ENCODE peak calls at places on chromosome X, in seven cellular contexts. One of them, this sample, is unnamed.

GRCh38 chrX:15242899-15243555 is 26.9 kb downstream of the ASB9 start:
- DNase-seq in BJ: no peak
- DNase-seq in PC-9: peak
- DNase-seq in aorta: no peak
- DNase-seq in cardiac fibroblast: peak
- DNase-seq in epithelial cell of esophagus: peak
- DNase-seq in LNCaP clone FGC: peak
- DNase-seq in this sample: no peak

GRCh38 chrX:106952988-106953387 is 32.8 kb downstream of the CLDN2 start:
- DNase-seq in aorta: no peak
- DNase-seq in LNCaP clone FGC: no peak
- DNase-seq in PC-9: no peak
- DNase-seq in epithelial cell of esophagus: peak
- DNase-seq in cardiac fibroblast: peak
- DNase-seq in BJ: no peak
- DNase-seq in this sample: no peak

GRCh38 chrX:56928546-56928945 is 66.8 kb downstream of the SPIN3 start:
- DNase-seq in cardiac fibroblast: no peak
- DNase-seq in aorta: no peak
- DNase-seq in BJ: no peak
- DNase-seq in LNCaP clone FGC: no peak
- DNase-seq in epithelial cell of esophagus: no peak
- DNase-seq in PC-9: no peak
- DNase-seq in this sample: no peak

GRCh38 chrX:31038585-31039326 is 33.1 kb downstream of the FTHL17 start:
- DNase-seq in LNCaP clone FGC: no peak
- DNase-seq in aorta: no peak
- DNase-seq in epithelial cell of esophagus: peak
- DNase-seq in cardiac fibroblast: peak
- DNase-seq in BJ: no peak
- DNase-seq in PC-9: no peak
- DNase-seq in this sample: no peak

GRCh38 chrX:129876734-129877395 is 29.1 kb upstream of the UTP14A start:
- DNase-seq in BJ: no peak
- DNase-seq in LNCaP clone FGC: no peak
- DNase-seq in cardiac fibroblast: peak
- DNase-seq in aorta: no peak
- DNase-seq in PC-9: peak
- DNase-seq in epithelial cell of esophagus: peak
- DNase-seq in this sample: no peak

GRCh38 chrX:9682861-9683260 is 82.8 kb downstream of the GPR143 start:
- DNase-seq in BJ: no peak
- DNase-seq in PC-9: no peak
- DNase-seq in LNCaP clone FGC: no peak
- DNase-seq in epithelial cell of esophagus: no peak
- DNase-seq in cardiac fibroblast: no peak
- DNase-seq in aorta: no peak
- DNase-seq in this sample: no peak

GRCh38 chrX:23884427-23885024 is 23.2 kb downstream of the APOO start:
- DNase-seq in cardiac fibroblast: no peak
- DNase-seq in aorta: no peak
- DNase-seq in epithelial cell of esophagus: peak
- DNase-seq in LNCaP clone FGC: no peak
- DNase-seq in BJ: no peak
- DNase-seq in PC-9: no peak
- DNase-seq in this sample: no peak

GRCh38 chrX:44705817-44706551 is 137.8 kb upstream of the DUSP21 start:
- DNase-seq in epithelial cell of esophagus: no peak
- DNase-seq in LNCaP clone FGC: no peak
- DNase-seq in PC-9: peak
- DNase-seq in BJ: no peak
- DNase-seq in aorta: no peak
- DNase-seq in cardiac fibroblast: no peak
- DNase-seq in this sample: no peak

GRCh38 chrX:140715787-140716186 is 6.2 kb downstream of the LINC00632 start:
- DNase-seq in cardiac fibroblast: no peak
- DNase-seq in BJ: no peak
- DNase-seq in PC-9: no peak
- DNase-seq in aorta: no peak
- DNase-seq in LNCaP clone FGC: no peak
- DNase-seq in epithelial cell of esophagus: peak
- DNase-seq in this sample: no peak

GRCh38 chrX:130144509-130144908 is 21.1 kb downstream of the AIFM1 start:
- DNase-seq in aorta: no peak
- DNase-seq in LNCaP clone FGC: no peak
- DNase-seq in epithelial cell of esophagus: peak
- DNase-seq in BJ: no peak
- DNase-seq in PC-9: no peak
- DNase-seq in cardiac fibroblast: peak
- DNase-seq in this sample: no peak

GRCh38 chrX:150770623-150771022 is 77.4 kb downstream of the MTMR1 start:
- DNase-seq in LNCaP clone FGC: no peak
- DNase-seq in epithelial cell of esophagus: no peak
- DNase-seq in BJ: no peak
- DNase-seq in PC-9: no peak
- DNase-seq in aorta: no peak
- DNase-seq in cardiac fibroblast: no peak
- DNase-seq in this sample: no peak

GRCh38 chrX:53048169-53049126 is at the start of gene GPR173:
- DNase-seq in aorta: peak
- DNase-seq in BJ: no peak
- DNase-seq in cardiac fibroblast: peak
- DNase-seq in epithelial cell of esophagus: peak
- DNase-seq in LNCaP clone FGC: no peak
- DNase-seq in PC-9: no peak
- DNase-seq in this sample: peak

GRCh38 chrX:134636859-134637258 is 21.4 kb downstream of the PLAC1 start:
- DNase-seq in LNCaP clone FGC: no peak
- DNase-seq in BJ: no peak
- DNase-seq in epithelial cell of esophagus: no peak
- DNase-seq in cardiac fibroblast: peak
- DNase-seq in aorta: no peak
- DNase-seq in PC-9: no peak
- DNase-seq in this sample: no peak

GRCh38 chrX:38095971-38096529 is 89.7 kb downstream of the SYTL5 start:
- DNase-seq in aorta: no peak
- DNase-seq in PC-9: no peak
- DNase-seq in epithelial cell of esophagus: peak
- DNase-seq in LNCaP clone FGC: no peak
- DNase-seq in cardiac fibroblast: no peak
- DNase-seq in BJ: no peak
- DNase-seq in this sample: no peak

GRCh38 chrX:37712458-37712857 is 26.9 kb downstream of the XK start:
- DNase-seq in LNCaP clone FGC: no peak
- DNase-seq in aorta: no peak
- DNase-seq in epithelial cell of esophagus: peak
- DNase-seq in cardiac fibroblast: peak
- DNase-seq in BJ: no peak
- DNase-seq in PC-9: no peak
- DNase-seq in this sample: no peak

GRCh38 chrX:69163936-69164741 is 1.1 kb downstream of the PJA1 start:
- DNase-seq in epithelial cell of esophagus: peak
- DNase-seq in PC-9: no peak
- DNase-seq in BJ: no peak
- DNase-seq in cardiac fibroblast: peak
- DNase-seq in aorta: no peak
- DNase-seq in LNCaP clone FGC: no peak
- DNase-seq in this sample: peak

GRCh38 chrX:45714864-45715263 is 514.2 kb upstream of the DIPK2B start:
- DNase-seq in LNCaP clone FGC: no peak
- DNase-seq in PC-9: no peak
- DNase-seq in cardiac fibroblast: peak
- DNase-seq in epithelial cell of esophagus: peak
- DNase-seq in aorta: no peak
- DNase-seq in BJ: no peak
- DNase-seq in this sample: no peak

GRCh38 chrX:121254336-121254735 is 206.9 kb downstream of the GLUD2 start:
- DNase-seq in PC-9: no peak
- DNase-seq in cardiac fibroblast: peak
- DNase-seq in LNCaP clone FGC: no peak
- DNase-seq in BJ: no peak
- DNase-seq in aorta: no peak
- DNase-seq in epithelial cell of esophagus: no peak
- DNase-seq in this sample: no peak

GRCh38 chrX:123422875-123423274 is 238.8 kb downstream of the GRIA3 start:
- DNase-seq in epithelial cell of esophagus: peak
- DNase-seq in aorta: no peak
- DNase-seq in BJ: no peak
- DNase-seq in LNCaP clone FGC: no peak
- DNase-seq in cardiac fibroblast: peak
- DNase-seq in PC-9: no peak
- DNase-seq in this sample: no peak

GRCh38 chrX:34275710-34276109 is 143.6 kb upstream of the FAM47A start:
- DNase-seq in PC-9: no peak
- DNase-seq in BJ: no peak
- DNase-seq in LNCaP clone FGC: no peak
- DNase-seq in cardiac fibroblast: no peak
- DNase-seq in aorta: no peak
- DNase-seq in epithelial cell of esophagus: no peak
- DNase-seq in this sample: no peak

GRCh38 chrX:56762220-56762619 is 33.2 kb downstream of the NBDY start:
- DNase-seq in PC-9: no peak
- DNase-seq in cardiac fibroblast: no peak
- DNase-seq in aorta: no peak
- DNase-seq in LNCaP clone FGC: no peak
- DNase-seq in BJ: no peak
- DNase-seq in epithelial cell of esophagus: no peak
- DNase-seq in this sample: no peak

GRCh38 chrX:11890843-11891514 is 132.9 kb downstream of the MSL3 start:
- DNase-seq in epithelial cell of esophagus: no peak
- DNase-seq in cardiac fibroblast: peak
- DNase-seq in BJ: no peak
- DNase-seq in PC-9: no peak
- DNase-seq in aorta: peak
- DNase-seq in LNCaP clone FGC: no peak
- DNase-seq in this sample: peak

GRCh38 chrX:121307441-121307840 is 260.0 kb downstream of the GLUD2 start:
- DNase-seq in epithelial cell of esophagus: no peak
- DNase-seq in BJ: no peak
- DNase-seq in aorta: no peak
- DNase-seq in PC-9: no peak
- DNase-seq in LNCaP clone FGC: no peak
- DNase-seq in cardiac fibroblast: peak
- DNase-seq in this sample: no peak

GRCh38 chrX:121085612-121086010 is 38.2 kb downstream of the GLUD2 start:
- DNase-seq in BJ: no peak
- DNase-seq in LNCaP clone FGC: no peak
- DNase-seq in cardiac fibroblast: no peak
- DNase-seq in PC-9: no peak
- DNase-seq in aorta: no peak
- DNase-seq in epithelial cell of esophagus: no peak
- DNase-seq in this sample: no peak

GRCh38 chrX:38664285-38664684 is 102.9 kb downstream of the TSPAN7 start:
- DNase-seq in cardiac fibroblast: peak
- DNase-seq in aorta: no peak
- DNase-seq in LNCaP clone FGC: peak
- DNase-seq in BJ: no peak
- DNase-seq in PC-9: no peak
- DNase-seq in epithelial cell of esophagus: peak
- DNase-seq in this sample: no peak

GRCh38 chrX:41827886-41828285 is 95.5 kb downstream of the CASK start:
- DNase-seq in BJ: no peak
- DNase-seq in PC-9: no peak
- DNase-seq in epithelial cell of esophagus: no peak
- DNase-seq in cardiac fibroblast: no peak
- DNase-seq in aorta: no peak
- DNase-seq in LNCaP clone FGC: no peak
- DNase-seq in this sample: no peak

GRCh38 chrX:11261260-11261659 is 32.0 kb upstream of the AMELX start:
- DNase-seq in cardiac fibroblast: peak
- DNase-seq in BJ: peak
- DNase-seq in LNCaP clone FGC: no peak
- DNase-seq in aorta: no peak
- DNase-seq in epithelial cell of esophagus: peak
- DNase-seq in PC-9: no peak
- DNase-seq in this sample: no peak

GRCh38 chrX:47514553-47515235 is 31.7 kb upstream of the ZNF41 start:
- DNase-seq in cardiac fibroblast: peak
- DNase-seq in epithelial cell of esophagus: peak
- DNase-seq in PC-9: peak
- DNase-seq in aorta: no peak
- DNase-seq in LNCaP clone FGC: no peak
- DNase-seq in BJ: peak
- DNase-seq in this sample: no peak

GRCh38 chrX:65697173-65697572 is 29.7 kb downstream of the MSN start:
- DNase-seq in LNCaP clone FGC: no peak
- DNase-seq in aorta: no peak
- DNase-seq in cardiac fibroblast: peak
- DNase-seq in PC-9: no peak
- DNase-seq in BJ: no peak
- DNase-seq in epithelial cell of esophagus: no peak
- DNase-seq in this sample: no peak
- H3K4me3 ChIP-seq in LNCaP clone FGC: no peak
- H3K4me3 ChIP-seq in aorta: no peak
- H3K4me3 ChIP-seq in cardiac fibroblast: no peak
- H3K4me3 ChIP-seq in PC-9: no peak
- H3K4me3 ChIP-seq in BJ: no peak
- H3K4me3 ChIP-seq in epithelial cell of esophagus: no peak
- H3K4me3 ChIP-seq in this sample: no peak

GRCh38 chrX:48802813-48803261 is 970 bp downstream of the HDAC6 start:
- DNase-seq in epithelial cell of esophagus: no peak
- DNase-seq in PC-9: no peak
- DNase-seq in BJ: no peak
- DNase-seq in aorta: no peak
- DNase-seq in LNCaP clone FGC: no peak
- DNase-seq in cardiac fibroblast: peak
- DNase-seq in this sample: no peak
- H3K4me3 ChIP-seq in epithelial cell of esophagus: peak
- H3K4me3 ChIP-seq in PC-9: peak
- H3K4me3 ChIP-seq in BJ: peak
- H3K4me3 ChIP-seq in aorta: peak
- H3K4me3 ChIP-seq in LNCaP clone FGC: peak
- H3K4me3 ChIP-seq in cardiac fibroblast: peak
- H3K4me3 ChIP-seq in this sample: peak

DNA sequence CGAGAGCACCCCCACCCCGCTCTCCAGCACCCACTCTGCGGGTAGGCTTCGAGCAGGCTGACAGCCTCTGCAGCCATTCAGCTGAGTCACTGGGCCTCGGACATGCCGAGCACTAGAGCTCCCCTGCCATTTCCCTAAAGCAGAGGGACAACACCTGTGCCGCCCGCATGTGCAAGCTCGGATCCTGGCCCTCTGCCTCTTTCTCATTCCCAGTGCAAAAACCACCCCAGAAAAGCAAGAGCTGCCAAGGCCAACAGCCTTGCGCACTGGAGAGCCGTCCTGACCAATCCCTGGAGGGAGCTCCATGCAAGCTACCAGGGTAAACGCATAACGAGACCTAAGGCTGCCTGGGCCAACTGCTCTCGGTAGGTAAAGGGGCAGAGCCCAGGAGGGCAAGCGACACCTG is 5.3 kb downstream of the HCFC1 start:
- DNase-seq in cardiac fibroblast: no peak
- DNase-seq in PC-9: no peak
- DNase-seq in aorta: peak
- DNase-seq in BJ: no peak
- DNase-seq in LNCaP clone FGC: no peak
- DNase-seq in epithelial cell of esophagus: no peak
- DNase-seq in this sample: no peak
- H3K4me3 ChIP-seq in cardiac fibroblast: no peak
- H3K4me3 ChIP-seq in PC-9: no peak
- H3K4me3 ChIP-seq in aorta: no peak
- H3K4me3 ChIP-seq in BJ: no peak
- H3K4me3 ChIP-seq in LNCaP clone FGC: peak
- H3K4me3 ChIP-seq in epithelial cell of esophagus: no peak
- H3K4me3 ChIP-seq in this sample: no peak

GRCh38 chrX:40166582-40166981 is 68.8 kb upstream of the BCOR start:
- DNase-seq in cardiac fibroblast: peak
- DNase-seq in PC-9: no peak
- DNase-seq in LNCaP clone FGC: no peak
- DNase-seq in aorta: no peak
- DNase-seq in epithelial cell of esophagus: no peak
- DNase-seq in BJ: no peak
- DNase-seq in this sample: no peak
- H3K4me3 ChIP-seq in cardiac fibroblast: no peak
- H3K4me3 ChIP-seq in PC-9: no peak
- H3K4me3 ChIP-seq in LNCaP clone FGC: no peak
- H3K4me3 ChIP-seq in aorta: no peak
- H3K4me3 ChIP-seq in epithelial cell of esophagus: no peak
- H3K4me3 ChIP-seq in BJ: no peak
- H3K4me3 ChIP-seq in this sample: no peak

This sample was measured in upper lobe of right lung.